ENCODE peak calls at places on chromosome 7, in eight cellular contexts. One of them, this sample, is unnamed.

GRCh38 chr7:100489824-100490223 is 6.1 kb downstream of the NYAP1 start:
- DNase-seq in heart right ventricle: no peak
- DNase-seq in CD4-positive, CD25-positive, alpha-beta regulatory T cell: peak; percentile 62
- DNase-seq in right atrium auricular region: no peak
- DNase-seq in endodermal cell: peak; percentile 89
- DNase-seq in GM23248: peak; percentile 85
- DNase-seq in right lobe of liver: no peak
- DNase-seq in fibroblast of lung: peak; percentile 88
- DNase-seq in this sample: peak; percentile 89

GRCh38 chr7:132019718-132020117 is 463.3 kb upstream of the PODXL start:
- DNase-seq in heart right ventricle: no peak
- DNase-seq in CD4-positive, CD25-positive, alpha-beta regulatory T cell: no peak
- DNase-seq in right atrium auricular region: no peak
- DNase-seq in endodermal cell: no peak
- DNase-seq in GM23248: no peak
- DNase-seq in right lobe of liver: no peak
- DNase-seq in fibroblast of lung: no peak
- DNase-seq in this sample: no peak

GRCh38 chr7:76296743-76297740 is 5.4 kb upstream of the HSPB1 start:
- DNase-seq in heart right ventricle: no peak
- DNase-seq in CD4-positive, CD25-positive, alpha-beta regulatory T cell: no peak
- DNase-seq in right atrium auricular region: peak; percentile 85
- DNase-seq in endodermal cell: no peak
- DNase-seq in GM23248: peak; percentile 95
- DNase-seq in right lobe of liver: peak; percentile 74
- DNase-seq in fibroblast of lung: peak; percentile 89
- DNase-seq in this sample: peak; percentile 91

GRCh38 chr7:47584128-47584865 is 2.4 kb upstream of the TNS3 start:
- DNase-seq in heart right ventricle: no peak
- DNase-seq in CD4-positive, CD25-positive, alpha-beta regulatory T cell: no peak
- DNase-seq in right atrium auricular region: no peak
- DNase-seq in endodermal cell: no peak
- DNase-seq in GM23248: peak; percentile 63
- DNase-seq in right lobe of liver: no peak
- DNase-seq in fibroblast of lung: no peak
- DNase-seq in this sample: no peak

GRCh38 chr7:115689941-115690340 is 340.6 kb downstream of the TFEC start:
- DNase-seq in heart right ventricle: no peak
- DNase-seq in CD4-positive, CD25-positive, alpha-beta regulatory T cell: no peak
- DNase-seq in right atrium auricular region: no peak
- DNase-seq in endodermal cell: no peak
- DNase-seq in GM23248: no peak
- DNase-seq in right lobe of liver: no peak
- DNase-seq in fibroblast of lung: no peak
- DNase-seq in this sample: no peak

GRCh38 chr7:111113263-111114017 is 22.5 kb downstream of the LRRN3 start:
- DNase-seq in heart right ventricle: no peak
- DNase-seq in CD4-positive, CD25-positive, alpha-beta regulatory T cell: no peak
- DNase-seq in right atrium auricular region: no peak
- DNase-seq in endodermal cell: no peak
- DNase-seq in GM23248: peak; percentile 70
- DNase-seq in right lobe of liver: no peak
- DNase-seq in fibroblast of lung: peak; percentile 85
- DNase-seq in this sample: no peak

GRCh38 chr7:18420758-18421157 is 74.8 kb upstream of the HDAC9 start:
- DNase-seq in heart right ventricle: no peak
- DNase-seq in CD4-positive, CD25-positive, alpha-beta regulatory T cell: peak; percentile 1
- DNase-seq in right atrium auricular region: no peak
- DNase-seq in endodermal cell: no peak
- DNase-seq in GM23248: no peak
- DNase-seq in right lobe of liver: no peak
- DNase-seq in fibroblast of lung: peak; percentile 39
- DNase-seq in this sample: no peak

GRCh38 chr7:116588641-116589594 is 64.1 kb downstream of the CAV1 start:
- DNase-seq in heart right ventricle: no peak
- DNase-seq in CD4-positive, CD25-positive, alpha-beta regulatory T cell: peak; percentile 65
- DNase-seq in right atrium auricular region: no peak
- DNase-seq in endodermal cell: no peak
- DNase-seq in GM23248: peak; percentile 70
- DNase-seq in right lobe of liver: no peak
- DNase-seq in fibroblast of lung: peak; percentile 66
- DNase-seq in this sample: no peak

GRCh38 chr7:103398488-103398887 is 47.5 kb downstream of the SLC26A5 start:
- DNase-seq in heart right ventricle: no peak
- DNase-seq in CD4-positive, CD25-positive, alpha-beta regulatory T cell: no peak
- DNase-seq in right atrium auricular region: no peak
- DNase-seq in endodermal cell: no peak
- DNase-seq in GM23248: no peak
- DNase-seq in right lobe of liver: no peak
- DNase-seq in fibroblast of lung: no peak
- DNase-seq in this sample: no peak

GRCh38 chr7:4816419-4817080 is 41.1 kb downstream of the AP5Z1 start:
- DNase-seq in heart right ventricle: no peak
- DNase-seq in CD4-positive, CD25-positive, alpha-beta regulatory T cell: no peak
- DNase-seq in right atrium auricular region: no peak
- DNase-seq in endodermal cell: no peak
- DNase-seq in GM23248: no peak
- DNase-seq in right lobe of liver: no peak
- DNase-seq in fibroblast of lung: no peak
- DNase-seq in this sample: no peak

GRCh38 chr7:90723866-90724265 is 127.7 kb downstream of the CDK14 start:
- DNase-seq in heart right ventricle: no peak
- DNase-seq in CD4-positive, CD25-positive, alpha-beta regulatory T cell: no peak
- DNase-seq in right atrium auricular region: no peak
- DNase-seq in endodermal cell: no peak
- DNase-seq in GM23248: no peak
- DNase-seq in right lobe of liver: no peak
- DNase-seq in fibroblast of lung: peak; percentile 32
- DNase-seq in this sample: no peak

GRCh38 chr7:90726120-90726519 is 130.0 kb downstream of the CDK14 start:
- DNase-seq in heart right ventricle: no peak
- DNase-seq in CD4-positive, CD25-positive, alpha-beta regulatory T cell: no peak
- DNase-seq in right atrium auricular region: no peak
- DNase-seq in endodermal cell: no peak
- DNase-seq in GM23248: peak; percentile 73
- DNase-seq in right lobe of liver: no peak
- DNase-seq in fibroblast of lung: peak; percentile 30
- DNase-seq in this sample: no peak

GRCh38 chr7:90720970-90721768 is 125.0 kb downstream of the CDK14 start:
- DNase-seq in heart right ventricle: no peak
- DNase-seq in CD4-positive, CD25-positive, alpha-beta regulatory T cell: no peak
- DNase-seq in right atrium auricular region: no peak
- DNase-seq in endodermal cell: no peak
- DNase-seq in GM23248: peak; percentile 77
- DNase-seq in right lobe of liver: peak; percentile 92
- DNase-seq in fibroblast of lung: peak; percentile 79
- DNase-seq in this sample: no peak

GRCh38 chr7:90721869-90722431 is 125.8 kb downstream of the CDK14 start:
- DNase-seq in heart right ventricle: no peak
- DNase-seq in CD4-positive, CD25-positive, alpha-beta regulatory T cell: no peak
- DNase-seq in right atrium auricular region: no peak
- DNase-seq in endodermal cell: no peak
- DNase-seq in GM23248: no peak
- DNase-seq in right lobe of liver: no peak
- DNase-seq in fibroblast of lung: no peak
- DNase-seq in this sample: no peak

DNA sequence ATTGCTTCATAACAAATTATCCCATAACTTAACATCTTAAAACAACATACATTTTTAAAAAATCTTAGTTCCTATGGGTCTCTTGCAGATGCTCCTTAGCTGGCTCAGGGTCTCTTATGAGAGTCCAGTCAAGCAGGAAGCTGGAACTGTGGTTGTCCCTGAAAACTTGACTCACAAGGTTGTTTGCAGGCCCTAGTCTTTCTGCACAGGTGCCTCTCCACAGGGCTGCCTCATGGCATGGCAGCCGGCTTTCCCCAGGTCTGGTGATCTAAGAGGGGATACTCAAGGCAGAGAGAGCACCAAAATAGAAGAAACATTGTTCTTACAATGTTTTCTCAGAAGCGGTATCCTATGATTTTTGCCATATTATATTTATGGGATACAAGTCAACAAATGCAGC is 127.1 kb downstream of the CDK14 start:
- DNase-seq in heart right ventricle: no peak
- DNase-seq in CD4-positive, CD25-positive, alpha-beta regulatory T cell: no peak
- DNase-seq in right atrium auricular region: no peak
- DNase-seq in endodermal cell: no peak
- DNase-seq in GM23248: no peak
- DNase-seq in right lobe of liver: no peak
- DNase-seq in fibroblast of lung: no peak
- DNase-seq in this sample: no peak
- H3K4me1 ChIP-seq in heart right ventricle: peaks cover 24% of the 10 kb centered on the region
- H3K4me1 ChIP-seq in CD4-positive, CD25-positive, alpha-beta regulatory T cell: no peaks in the 10 kb centered on the region
- H3K4me1 ChIP-seq in right atrium auricular region: no peaks in the 10 kb centered on the region
- H3K4me1 ChIP-seq in endodermal cell: no peaks in the 10 kb centered on the region
- H3K4me1 ChIP-seq in GM23248: peaks cover 58% of the 10 kb centered on the region
- H3K4me1 ChIP-seq in right lobe of liver: peaks cover 4% of the 10 kb centered on the region
- H3K4me1 ChIP-seq in fibroblast of lung: peaks cover 13% of the 10 kb centered on the region
- H3K4me1 ChIP-seq in this sample: peaks cover 14% of the 10 kb centered on the region

GRCh38 chr7:2802082-2802481 is 42.0 kb downstream of the GNA12 start:
- DNase-seq in heart right ventricle: no peak
- DNase-seq in CD4-positive, CD25-positive, alpha-beta regulatory T cell: no peak
- DNase-seq in right atrium auricular region: no peak
- DNase-seq in endodermal cell: no peak
- DNase-seq in GM23248: peak; percentile 61
- DNase-seq in right lobe of liver: no peak
- DNase-seq in fibroblast of lung: peak; percentile 70
- DNase-seq in this sample: no peak

GRCh38 chr7:2804227-2804763 is 39.8 kb downstream of the GNA12 start:
- DNase-seq in heart right ventricle: no peak
- DNase-seq in CD4-positive, CD25-positive, alpha-beta regulatory T cell: no peak
- DNase-seq in right atrium auricular region: no peak
- DNase-seq in endodermal cell: no peak
- DNase-seq in GM23248: no peak
- DNase-seq in right lobe of liver: peak; percentile 31
- DNase-seq in fibroblast of lung: no peak
- DNase-seq in this sample: no peak

GRCh38 chr7:2803755-2804154 is 40.4 kb downstream of the GNA12 start:
- DNase-seq in heart right ventricle: no peak
- DNase-seq in CD4-positive, CD25-positive, alpha-beta regulatory T cell: no peak
- DNase-seq in right atrium auricular region: no peak
- DNase-seq in endodermal cell: no peak
- DNase-seq in GM23248: no peak
- DNase-seq in right lobe of liver: peak; percentile 30
- DNase-seq in fibroblast of lung: no peak
- DNase-seq in this sample: no peak

GRCh38 chr7:2803342-2803692 is 40.8 kb downstream of the GNA12 start:
- DNase-seq in heart right ventricle: no peak
- DNase-seq in CD4-positive, CD25-positive, alpha-beta regulatory T cell: no peak
- DNase-seq in right atrium auricular region: no peak
- DNase-seq in endodermal cell: no peak
- DNase-seq in GM23248: no peak
- DNase-seq in right lobe of liver: no peak
- DNase-seq in fibroblast of lung: no peak
- DNase-seq in this sample: no peak

GRCh38 chr7:2802504-2803341 is 41.4 kb downstream of the GNA12 start:
- DNase-seq in heart right ventricle: peak; percentile 56
- DNase-seq in CD4-positive, CD25-positive, alpha-beta regulatory T cell: no peak
- DNase-seq in right atrium auricular region: peak; percentile 65
- DNase-seq in endodermal cell: no peak
- DNase-seq in GM23248: peak; percentile 37
- DNase-seq in right lobe of liver: peak; percentile 43
- DNase-seq in fibroblast of lung: peak; percentile 55
- DNase-seq in this sample: no peak
- H3K27ac ChIP-seq in heart right ventricle: peak overlapping the region; percentile 42
- H3K27ac ChIP-seq in CD4-positive, CD25-positive, alpha-beta regulatory T cell: no peak overlapping the region
- H3K27ac ChIP-seq in right atrium auricular region: peak overlapping the region; percentile 84
- H3K27ac ChIP-seq in endodermal cell: no peak overlapping the region
- H3K27ac ChIP-seq in GM23248: peak overlapping the region; percentile 51
- H3K27ac ChIP-seq in right lobe of liver: peak overlapping the region; percentile 44
- H3K27ac ChIP-seq in fibroblast of lung: peak overlapping the region; percentile 96
- H3K27ac ChIP-seq in this sample: peak overlapping the region; percentile 26

GRCh38 chr7:98902523-98902922 is 24.2 kb downstream of the TRRAP start:
- DNase-seq in heart right ventricle: no peak
- DNase-seq in CD4-positive, CD25-positive, alpha-beta regulatory T cell: no peak
- DNase-seq in right atrium auricular region: no peak
- DNase-seq in endodermal cell: no peak
- DNase-seq in GM23248: no peak
- DNase-seq in right lobe of liver: no peak
- DNase-seq in fibroblast of lung: no peak
- DNase-seq in this sample: no peak
- H3K36me3 ChIP-seq in heart right ventricle: peaks cover 65% of the 10 kb centered on the region
- H3K36me3 ChIP-seq in CD4-positive, CD25-positive, alpha-beta regulatory T cell: peaks cover 91% of the 10 kb centered on the region
- H3K36me3 ChIP-seq in right atrium auricular region: peaks cover 84% of the 10 kb centered on the region
- H3K36me3 ChIP-seq in endodermal cell: peaks cover 95% of the 10 kb centered on the region
- H3K36me3 ChIP-seq in GM23248: peaks cover 79% of the 10 kb centered on the region
- H3K36me3 ChIP-seq in right lobe of liver: peaks cover 9% of the 10 kb centered on the region
- H3K36me3 ChIP-seq in fibroblast of lung: peaks cover 27% of the 10 kb centered on the region
- H3K36me3 ChIP-seq in this sample: peaks cover 64% of the 10 kb centered on the region

GRCh38 chr7:26151096-26151495 is 902 bp upstream of the NFE2L3 start:
- DNase-seq in heart right ventricle: no peak
- DNase-seq in CD4-positive, CD25-positive, alpha-beta regulatory T cell: no peak
- DNase-seq in right atrium auricular region: no peak
- DNase-seq in endodermal cell: no peak
- DNase-seq in GM23248: no peak
- DNase-seq in right lobe of liver: no peak
- DNase-seq in fibroblast of lung: no peak
- DNase-seq in this sample: no peak
- H3K4me1 ChIP-seq in heart right ventricle: peaks cover 5% of the 10 kb centered on the region
- H3K4me1 ChIP-seq in CD4-positive, CD25-positive, alpha-beta regulatory T cell: peaks cover 39% of the 10 kb centered on the region
- H3K4me1 ChIP-seq in right atrium auricular region: no peaks in the 10 kb centered on the region
- H3K4me1 ChIP-seq in endodermal cell: peaks cover 9% of the 10 kb centered on the region
- H3K4me1 ChIP-seq in GM23248: peaks cover 10% of the 10 kb centered on the region
- H3K4me1 ChIP-seq in right lobe of liver: no peaks in the 10 kb centered on the region
- H3K4me1 ChIP-seq in fibroblast of lung: peaks cover 7% of the 10 kb centered on the region
- H3K4me1 ChIP-seq in this sample: peaks cover 15% of the 10 kb centered on the region

This sample was measured in kidney.